ENCODE peak calls at places on chromosomes 12 and 14, in four cellular contexts. One of them, this sample, is unnamed. For H3K4me1, the result is how much of the 10 kb centered on the place peaks cover.

GRCh38 chr12:103387385-103387784 is 108.4 kb downstream of the C12orf42 start:
- DNase-seq in hepatocyte: no peak
- DNase-seq in thoracic aorta: no peak
- DNase-seq in tibial nerve: no peak
- DNase-seq in this sample: no peak

GRCh38 chr14:79629891-79630560 is 581.3 kb downstream of the DIO2 start:
- DNase-seq in hepatocyte: peak
- DNase-seq in thoracic aorta: no peak
- DNase-seq in tibial nerve: no peak
- DNase-seq in this sample: no peak

GRCh38 chr12:75818863-75819262 is 212.7 kb downstream of the PHLDA1 start:
- DNase-seq in hepatocyte: no peak
- DNase-seq in thoracic aorta: no peak
- DNase-seq in tibial nerve: no peak
- DNase-seq in this sample: no peak

GRCh38 chr12:29253916-29254625 is 105.0 kb downstream of the FAR2 start:
- DNase-seq in hepatocyte: no peak
- DNase-seq in thoracic aorta: no peak
- DNase-seq in tibial nerve: no peak
- DNase-seq in this sample: no peak

GRCh38 chr14:68685419-68686211 is 107.3 kb downstream of the ZFP36L1 start:
- DNase-seq in hepatocyte: peak
- DNase-seq in thoracic aorta: no peak
- DNase-seq in tibial nerve: no peak
- DNase-seq in this sample: peak

GRCh38 chr12:53213348-53213747 is 6.3 kb upstream of the ITGB7 start:
- DNase-seq in hepatocyte: peak
- DNase-seq in thoracic aorta: no peak
- DNase-seq in tibial nerve: peak
- DNase-seq in this sample: peak

GRCh38 chr14:61379639-61380184 is 58.3 kb downstream of the PRKCH start:
- DNase-seq in hepatocyte: no peak
- DNase-seq in thoracic aorta: no peak
- DNase-seq in tibial nerve: no peak
- DNase-seq in this sample: no peak

GRCh38 chr14:58768977-58769376 is 131.2 kb downstream of the DACT1 start:
- DNase-seq in hepatocyte: no peak
- DNase-seq in thoracic aorta: no peak
- DNase-seq in tibial nerve: no peak
- DNase-seq in this sample: no peak

GRCh38 chr14:31492759-31493498 is 5.1 kb upstream of the GPR33 start:
- DNase-seq in hepatocyte: no peak
- DNase-seq in thoracic aorta: no peak
- DNase-seq in tibial nerve: no peak
- DNase-seq in this sample: no peak

GRCh38 chr12:42779186-42779859 is 189.8 kb upstream of the PRICKLE1 start:
- DNase-seq in hepatocyte: no peak
- DNase-seq in thoracic aorta: no peak
- DNase-seq in tibial nerve: peak
- DNase-seq in this sample: no peak

GRCh38 chr14:103676881-103677675 is 38.2 kb downstream of the XRCC3 start:
- DNase-seq in hepatocyte: no peak
- DNase-seq in thoracic aorta: no peak
- DNase-seq in tibial nerve: no peak
- DNase-seq in this sample: no peak

GRCh38 chr14:100660498-100661339 is 66.0 kb upstream of the DLK1 start:
- DNase-seq in hepatocyte: peak
- DNase-seq in thoracic aorta: no peak
- DNase-seq in tibial nerve: no peak
- DNase-seq in this sample: no peak

GRCh38 chr12:122399592-122400373 is 22.7 kb downstream of the CLIP1 start:
- DNase-seq in hepatocyte: peak
- DNase-seq in thoracic aorta: peak
- DNase-seq in tibial nerve: peak
- DNase-seq in this sample: peak

GRCh38 chr12:13950502-13950901 is 30.9 kb downstream of the GRIN2B start:
- DNase-seq in hepatocyte: peak
- DNase-seq in thoracic aorta: no peak
- DNase-seq in tibial nerve: no peak
- DNase-seq in this sample: peak

GRCh38 chr12:47801170-47801903 is 18.4 kb downstream of the HDAC7 start:
- DNase-seq in hepatocyte: no peak
- DNase-seq in thoracic aorta: no peak
- DNase-seq in tibial nerve: no peak
- DNase-seq in this sample: no peak
- TF ChIP-seq CTCF in hepatocyte: no peak
- TF ChIP-seq CTCF in thoracic aorta: no peak
- TF ChIP-seq CTCF in tibial nerve: no peak
- TF ChIP-seq CTCF in this sample: no peak

GRCh38 chr12:55724940-55725309 is 3.9 kb downstream of the CD63 start:
- DNase-seq in hepatocyte: no peak
- DNase-seq in thoracic aorta: no peak
- DNase-seq in tibial nerve: no peak
- DNase-seq in this sample: no peak
- H3K4me1 ChIP-seq in hepatocyte: under half
- H3K4me1 ChIP-seq in thoracic aorta: under half
- H3K4me1 ChIP-seq in tibial nerve: under half
- H3K4me1 ChIP-seq in this sample: under half

DNA sequence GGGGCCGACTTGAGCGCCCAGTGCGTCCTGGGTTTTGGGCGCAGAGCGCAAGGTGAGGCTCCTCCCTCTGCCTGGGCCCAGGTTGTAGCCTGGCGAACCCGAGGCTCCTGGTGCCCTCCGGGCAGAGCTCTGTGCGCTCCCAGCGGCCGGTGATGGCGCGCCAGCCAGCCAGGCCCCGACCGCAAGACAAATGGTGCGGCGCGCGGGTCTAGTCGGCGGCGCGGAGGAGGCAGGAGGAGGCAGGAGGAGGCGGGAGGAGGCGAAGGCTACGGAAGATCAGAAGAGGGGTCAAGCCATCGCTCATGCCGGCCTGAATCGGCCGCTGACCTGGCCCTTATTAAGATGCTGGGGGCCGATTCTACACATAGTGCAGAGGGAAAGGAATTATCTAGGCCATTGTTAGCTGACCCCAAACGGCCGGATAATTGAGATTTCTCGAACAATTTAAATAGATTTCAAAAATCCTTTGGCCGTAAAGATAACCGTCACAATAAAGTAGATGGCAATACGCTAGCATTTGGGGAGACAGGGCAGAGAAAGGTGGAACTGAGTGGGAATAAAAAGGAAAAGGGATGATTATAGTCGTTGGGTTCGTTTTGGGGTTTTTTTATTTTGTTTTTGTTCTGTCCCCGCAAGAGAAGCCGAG is 2.8 kb downstream of the TBX5 start:
- DNase-seq in hepatocyte: peak
- DNase-seq in thoracic aorta: no peak
- DNase-seq in tibial nerve: no peak
- DNase-seq in this sample: no peak
- H3K4me3 ChIP-seq in hepatocyte: peak
- H3K4me3 ChIP-seq in thoracic aorta: no peak
- H3K4me3 ChIP-seq in tibial nerve: no peak
- H3K4me3 ChIP-seq in this sample: no peak

DNA sequence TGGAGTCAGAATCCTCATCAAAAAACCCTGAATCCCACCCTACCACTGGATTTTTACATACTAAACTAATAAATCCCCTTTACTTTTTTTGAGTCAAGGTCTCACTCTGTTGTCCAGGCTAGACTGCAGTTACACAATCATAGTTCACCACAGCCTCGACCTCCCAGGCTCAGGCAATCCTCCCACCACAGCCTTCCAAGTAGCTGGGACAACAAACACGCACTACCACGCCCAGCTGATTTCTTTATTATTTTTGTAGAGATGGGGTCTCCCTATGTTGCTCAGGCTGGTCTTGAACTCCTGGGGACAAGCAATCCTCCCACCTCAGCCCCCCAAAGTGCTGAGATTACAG is 24.3 kb downstream of the SPTSSA start:
- DNase-seq in hepatocyte: no peak
- DNase-seq in thoracic aorta: no peak
- DNase-seq in tibial nerve: no peak
- DNase-seq in this sample: no peak
- TF ChIP-seq CTCF in hepatocyte: no peak
- TF ChIP-seq CTCF in thoracic aorta: no peak
- TF ChIP-seq CTCF in tibial nerve: no peak
- TF ChIP-seq CTCF in this sample: no peak

GRCh38 chr12:662541-663292 is 528 bp downstream of the NINJ2 start:
- DNase-seq in hepatocyte: no peak
- DNase-seq in thoracic aorta: no peak
- DNase-seq in tibial nerve: no peak
- DNase-seq in this sample: no peak
- H3K4me1 ChIP-seq in hepatocyte: under half
- H3K4me1 ChIP-seq in thoracic aorta: under half
- H3K4me1 ChIP-seq in tibial nerve: under half
- H3K4me1 ChIP-seq in this sample: under half

DNA sequence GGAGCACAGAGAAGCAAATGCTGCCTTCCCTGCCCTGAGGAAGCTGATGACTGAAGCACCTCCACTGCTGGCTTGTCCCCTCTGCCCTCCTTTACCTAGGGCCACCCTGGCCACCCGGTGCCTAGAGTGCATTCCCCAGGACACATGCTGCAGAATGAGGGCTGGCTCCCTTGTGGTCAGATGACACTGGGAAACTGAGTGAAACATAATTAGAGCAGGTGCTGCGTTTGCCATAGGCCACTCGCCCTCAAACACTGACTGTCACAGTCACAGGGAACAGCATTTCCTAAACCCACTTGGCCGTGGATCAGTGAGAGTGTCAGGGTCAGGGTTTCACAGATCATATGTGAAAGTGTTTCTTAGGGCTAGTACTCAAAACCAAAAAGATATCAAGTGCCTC is 16.0 kb downstream of the TCHP start:
- DNase-seq in hepatocyte: no peak
- DNase-seq in thoracic aorta: no peak
- DNase-seq in tibial nerve: no peak
- DNase-seq in this sample: no peak
- H3K4me3 ChIP-seq in hepatocyte: no peak
- H3K4me3 ChIP-seq in thoracic aorta: no peak
- H3K4me3 ChIP-seq in tibial nerve: no peak
- H3K4me3 ChIP-seq in this sample: no peak

DNA sequence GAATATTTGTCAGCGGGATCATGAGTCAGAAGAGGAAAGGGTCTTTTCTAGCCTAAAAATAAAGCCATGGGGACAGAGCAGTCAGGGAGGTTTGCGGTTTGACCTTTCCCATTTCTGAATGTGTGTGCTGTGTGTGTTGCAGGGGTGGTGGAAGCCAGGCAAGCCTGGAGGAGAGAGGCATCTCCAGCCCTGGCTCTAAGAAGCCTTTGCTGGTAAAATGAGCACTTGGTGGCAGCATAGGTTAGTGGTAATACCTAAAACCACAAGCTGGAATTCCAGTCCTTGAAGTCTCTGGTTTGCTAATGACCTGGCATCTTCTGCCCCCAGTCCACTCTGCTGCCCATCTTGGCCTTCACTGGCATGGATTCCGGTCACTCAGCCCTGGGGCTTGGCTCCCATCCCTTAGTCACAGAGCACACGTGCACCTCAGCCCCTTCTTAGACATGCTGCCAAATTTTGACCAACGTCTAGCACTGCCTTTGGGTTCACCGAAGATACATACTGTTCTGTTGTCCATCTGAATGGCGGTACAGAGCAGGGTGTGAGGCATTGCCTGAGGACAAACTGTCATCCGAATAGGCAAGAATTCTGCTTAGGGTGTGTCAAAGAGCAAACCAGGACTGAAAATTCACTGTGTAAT is 52.7 kb downstream of the KCNA5 start:
- DNase-seq in hepatocyte: no peak
- DNase-seq in thoracic aorta: no peak
- DNase-seq in tibial nerve: no peak
- DNase-seq in this sample: no peak
- TF ChIP-seq CTCF in hepatocyte: peak
- TF ChIP-seq CTCF in thoracic aorta: no peak
- TF ChIP-seq CTCF in tibial nerve: no peak
- TF ChIP-seq CTCF in this sample: no peak